ENCODE peak calls at places on chromosomes 2 and 18, in eight cellular contexts. E is H1, Z is vagina, P is A673, M is prostate gland, U is heart right ventricle, Q is A549, F is foreskin fibroblast. X is an unnamed sample.

GRCh38 chr2:220966636-220967035 is 605.5 kb downstream of the EPHA4 start:
- DNase-seq in E (no peak), Z (no peak), P (no peak), M (no peak), U (no peak), Q (no peak), F (peak), X (peak)

GRCh38 chr2:124796647-124797437 is 771.8 kb downstream of the CNTNAP5 start:
- DNase-seq in E (no peak), Z (no peak), P (no peak), M (no peak), U (no peak), Q (no peak), F (no peak), X (no peak)

GRCh38 chr2:158841839-158842238 is 46.7 kb downstream of the DAPL1 start:
- DNase-seq in E (no peak), Z (no peak), P (no peak), M (no peak), U (no peak), Q (no peak), F (peak), X (no peak)

GRCh38 chr2:134657650-134658250 is 61.0 kb downstream of the TMEM163 start:
- DNase-seq in E (peak), Z (no peak), P (peak), M (no peak), U (no peak), Q (no peak), F (no peak), X (no peak)

GRCh38 chr2:32772623-32773221 is 144.9 kb downstream of the TTC27 start:
- DNase-seq in E (peak), Z (no peak), P (peak), M (no peak), U (no peak), Q (peak), F (peak), X (peak)

GRCh38 chr18:13187498-13187897 is 31.1 kb upstream of the LDLRAD4 start:
- DNase-seq in E (no peak), Z (no peak), P (no peak), M (no peak), U (no peak), Q (no peak), F (no peak), X (no peak)

GRCh38 chr2:100673691-100674485 is 111.1 kb downstream of the PDCL3 start:
- DNase-seq in E (no peak), Z (no peak), P (no peak), M (no peak), U (no peak), Q (no peak), F (peak), X (no peak)

GRCh38 chr2:207911856-207912255 is 113.5 kb downstream of the PLEKHM3 start:
- DNase-seq in E (no peak), Z (no peak), P (no peak), M (no peak), U (no peak), Q (no peak), F (no peak), X (no peak)

GRCh38 chr18:3665187-3665586 is 215.2 kb downstream of the TGIF1 start:
- DNase-seq in E (no peak), Z (no peak), P (no peak), M (no peak), U (no peak), Q (no peak), F (no peak), X (no peak)

GRCh38 chr2:217402622-217403383 is 542.9 kb upstream of the TNP1 start:
- DNase-seq in E (no peak), Z (no peak), P (no peak), M (peak), U (peak), Q (no peak), F (no peak), X (no peak)

GRCh38 chr2:241558532-241559488 is at the start of gene BOK:
- DNase-seq in E (peak), Z (no peak), P (no peak), M (peak), U (peak), Q (peak), F (peak), X (peak)

GRCh38 chr2:142130111-142131015 is 453 bp downstream of the LRP1B start:
- DNase-seq in E (peak), Z (no peak), P (peak), M (peak), U (peak), Q (no peak), F (peak), X (no peak)

GRCh38 chr2:44310287-44310686 is 35.0 kb downstream of the SLC3A1 start:
- DNase-seq in E (no peak), Z (no peak), P (no peak), M (no peak), U (no peak), Q (no peak), F (no peak), X (no peak)

GRCh38 chr2:96154506-96155380 is 9.5 kb upstream of the DUSP2 start:
- DNase-seq in E (no peak), Z (no peak), P (no peak), M (no peak), U (no peak), Q (no peak), F (no peak), X (no peak)

GRCh38 chr2:60337142-60337497 is 216.3 kb downstream of the BCL11A start:
- DNase-seq in E (no peak), Z (peak), P (no peak), M (no peak), U (peak), Q (no peak), F (no peak), X (no peak)

GRCh38 chr2:187055463-187055862 is 206.5 kb upstream of the ZSWIM2 start:
- DNase-seq in E (no peak), Z (no peak), P (peak), M (no peak), U (no peak), Q (no peak), F (peak), X (no peak)

GRCh38 chr2:39377226-39377939 is 59.7 kb downstream of the MAP4K3 start:
- DNase-seq in E (no peak), Z (no peak), P (no peak), M (no peak), U (no peak), Q (no peak), F (no peak), X (no peak)

GRCh38 chr2:28219134-28219533 is 173.5 kb upstream of the FOSL2 start:
- DNase-seq in E (no peak), Z (no peak), P (no peak), M (no peak), U (no peak), Q (no peak), F (peak), X (no peak)

GRCh38 chr2:191264647-191265079 is 19.5 kb downstream of the MYO1B start:
- DNase-seq in E (no peak), Z (no peak), P (no peak), M (no peak), U (no peak), Q (no peak), F (peak), X (peak)

GRCh38 chr18:25457636-25458035 is 105.7 kb upstream of the ZNF521 start:
- DNase-seq in E (no peak), Z (no peak), P (no peak), M (no peak), U (no peak), Q (no peak), F (peak), X (no peak)

GRCh38 chr2:170843656-170844055 is 27.0 kb downstream of the GAD1 start:
- DNase-seq in E (no peak), Z (no peak), P (peak), M (no peak), U (no peak), Q (no peak), F (peak), X (peak)

GRCh38 chr2:217223222-217223930 is 363.5 kb upstream of the TNP1 start:
- DNase-seq in E (no peak), Z (no peak), P (peak), M (no peak), U (no peak), Q (no peak), F (peak), X (peak)

GRCh38 chr2:990970-991369 is 40.3 kb downstream of the SNTG2 start:
- DNase-seq in E (no peak), Z (no peak), P (no peak), M (no peak), U (no peak), Q (no peak), F (peak), X (no peak)

GRCh38 chr2:214079032-214079431 is 331.8 kb upstream of the VWC2L start:
- DNase-seq in E (no peak), Z (no peak), P (no peak), M (no peak), U (no peak), Q (no peak), F (no peak), X (no peak)

GRCh38 chr2:212842544-212843185 is 304.1 kb upstream of the ERBB4 start:
- DNase-seq in E (no peak), Z (no peak), P (peak), M (no peak), U (no peak), Q (no peak), F (peak), X (peak)

GRCh38 chr18:10242922-10243680 is 211.3 kb upstream of the APCDD1 start:
- DNase-seq in E (no peak), Z (no peak), P (peak), M (peak), U (no peak), Q (no peak), F (no peak), X (no peak)

GRCh38 chr2:46521215-46521683 is 41.9 kb downstream of the TMEM247 start:
- DNase-seq in E (no peak), Z (peak), P (no peak), M (no peak), U (peak), Q (no peak), F (peak), X (peak)

GRCh38 chr2:5766051-5766450 is 73.9 kb downstream of the SOX11 start:
- DNase-seq in E (no peak), Z (peak), P (no peak), M (no peak), U (no peak), Q (no peak), F (no peak), X (no peak)

GRCh38 chr2:98148968-98149697 is 62.2 kb downstream of the VWA3B start:
- DNase-seq in E (no peak), Z (no peak), P (peak), M (no peak), U (no peak), Q (no peak), F (peak), X (peak)

GRCh38 chr2:50492452-50492851 is 539.5 kb downstream of the NRXN1 start:
- DNase-seq in E (no peak), Z (no peak), P (peak), M (peak), U (no peak), Q (peak), F (peak), X (peak)

GRCh38 chr18:55477537-55478300 is 110.3 kb downstream of the TCF4 start:
- DNase-seq in E (no peak), Z (no peak), P (no peak), M (peak), U (no peak), Q (no peak), F (peak), X (peak)

GRCh38 chr2:100852999-100853908 is 33.3 kb downstream of the NPAS2 start:
- DNase-seq in E (no peak), Z (no peak), P (no peak), M (no peak), U (no peak), Q (no peak), F (no peak), X (no peak)

GRCh38 chr2:209426432-209426831 is 2.6 kb downstream of the MAP2 start:
- DNase-seq in E (no peak), Z (no peak), P (no peak), M (no peak), U (no peak), Q (no peak), F (no peak), X (no peak)

GRCh38 chr2:191946471-191947182 is 99.7 kb upstream of the CAVIN2 start:
- DNase-seq in E (no peak), Z (no peak), P (no peak), M (no peak), U (no peak), Q (no peak), F (no peak), X (no peak)

GRCh38 chr18:51070545-51070944 is 40.5 kb downstream of the SMAD4 start:
- DNase-seq in E (no peak), Z (no peak), P (no peak), M (no peak), U (no peak), Q (no peak), F (peak), X (peak)

GRCh38 chr2:239178954-239179353 is 221.9 kb downstream of the HDAC4 start:
- DNase-seq in E (no peak), Z (no peak), P (no peak), M (no peak), U (no peak), Q (no peak), F (no peak), X (no peak)

GRCh38 chr2:40489678-40489960 is 37.7 kb upstream of the SLC8A1 start:
- DNase-seq in E (no peak), Z (no peak), P (no peak), M (no peak), U (no peak), Q (no peak), F (no peak), X (no peak)

GRCh38 chr18:56891116-56891515 is 240.0 kb downstream of the WDR7 start:
- DNase-seq in E (no peak), Z (no peak), P (no peak), M (no peak), U (no peak), Q (no peak), F (peak), X (no peak)

GRCh38 chr2:20585710-20586378 is 65.1 kb downstream of the HS1BP3 start:
- DNase-seq in E (no peak), Z (no peak), P (no peak), M (no peak), U (peak), Q (no peak), F (no peak), X (no peak)

GRCh38 chr2:196592331-196592911 is 47.1 kb upstream of the CCDC150 start:
- DNase-seq in E (no peak), Z (no peak), P (peak), M (peak), U (peak), Q (no peak), F (peak), X (peak)
- TF ChIP-seq CTCF in E (no peak), Z (no peak), P (peak), M (no peak), U (no peak), Q (peak), F (peak), X (peak)

GRCh38 chr2:149797030-149797429 is 209.5 kb upstream of the MMADHC start:
- DNase-seq in E (no peak), Z (no peak), P (no peak), M (no peak), U (no peak), Q (no peak), F (no peak), X (no peak)

GRCh38 chr2:149800624-149801220 is 213.1 kb upstream of the MMADHC start:
- DNase-seq in E (no peak), Z (no peak), P (no peak), M (no peak), U (no peak), Q (no peak), F (no peak), X (no peak)

DNA sequence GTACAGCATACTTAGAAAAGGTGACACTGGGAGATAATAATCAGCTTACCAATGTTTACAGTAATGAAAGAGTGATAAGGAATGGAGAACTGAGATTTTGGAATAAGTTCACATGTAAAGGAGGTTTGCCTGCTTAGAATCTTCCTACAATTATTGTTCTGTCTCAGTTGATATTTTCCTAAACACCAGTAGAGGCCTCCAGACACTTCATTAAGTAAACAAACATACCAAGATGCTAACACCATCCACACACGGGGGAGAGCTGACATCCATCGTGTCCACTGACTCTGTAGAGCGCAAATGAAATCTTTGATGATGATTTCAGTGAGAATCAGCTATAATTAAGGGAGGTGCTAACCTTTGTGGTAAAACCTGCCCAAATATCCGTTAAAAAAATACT is 211.7 kb upstream of the MMADHC start:
- DNase-seq in E (no peak), Z (no peak), P (peak), M (no peak), U (no peak), Q (no peak), F (peak), X (peak)
- TF ChIP-seq CTCF in E (peak), Z (peak), P (peak), M (no peak), U (peak), Q (peak), F (peak), X (peak)

GRCh38 chr2:222582931-222583330 is 73.0 kb downstream of the FARSB start:
- DNase-seq in E (no peak), Z (no peak), P (peak), M (no peak), U (no peak), Q (no peak), F (no peak), X (no peak)
- TF ChIP-seq CTCF in E (peak), Z (no peak), P (peak), M (no peak), U (no peak), Q (no peak), F (peak), X (peak)

DNA sequence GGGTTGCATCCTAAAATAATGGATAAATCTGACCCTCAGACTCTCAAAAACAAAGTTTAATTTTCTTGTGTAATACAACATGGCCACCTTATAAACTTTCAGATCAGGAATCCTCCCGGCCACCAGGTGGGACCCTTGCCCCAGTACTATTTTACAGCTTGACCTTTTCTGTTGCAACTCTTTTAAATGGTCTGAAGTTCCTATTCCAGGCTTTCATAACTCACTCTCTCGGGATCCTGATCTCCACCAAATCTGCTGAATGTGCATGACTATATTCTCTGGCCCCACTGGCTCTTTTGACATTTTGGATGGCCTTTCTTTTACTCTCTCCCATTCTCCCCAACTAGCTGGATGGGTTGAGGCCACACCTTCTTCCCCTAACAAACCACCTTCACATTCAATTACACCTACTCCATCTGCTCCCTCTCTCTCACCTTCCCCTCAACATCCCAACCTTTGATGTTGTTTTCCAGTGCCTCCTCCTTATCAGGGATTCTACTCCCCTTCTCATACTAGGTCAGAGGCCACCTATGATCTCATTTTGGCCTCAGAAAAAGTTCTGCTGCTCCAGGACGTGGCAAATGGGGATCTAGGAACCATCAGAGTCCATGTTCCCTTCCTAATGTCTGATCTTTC is 70.8 kb downstream of the SESTD1 start:
- DNase-seq in E (no peak), Z (no peak), P (no peak), M (no peak), U (no peak), Q (no peak), F (no peak), X (no peak)
- TF ChIP-seq CTCF in E (no peak), Z (no peak), P (no peak), M (no peak), U (no peak), Q (no peak), F (no peak), X (no peak)

DNA sequence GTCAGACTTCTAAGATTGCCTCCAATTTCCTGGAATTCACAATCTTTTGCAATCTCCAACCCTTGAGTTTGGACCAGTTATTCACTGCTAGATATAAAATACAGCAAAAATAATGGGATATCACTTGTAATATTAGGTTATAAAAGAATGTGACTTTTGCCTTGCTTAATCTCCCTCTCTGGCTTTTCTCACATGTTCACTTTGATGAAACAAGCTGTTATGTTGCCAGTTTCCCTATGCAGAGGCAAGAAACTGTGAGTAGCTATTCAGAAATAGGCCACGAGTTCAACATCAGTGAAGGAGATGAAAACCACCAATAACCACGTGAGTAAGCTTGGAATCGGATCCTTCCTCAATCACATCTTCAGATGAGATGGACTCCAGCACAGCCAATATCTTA is 842.7 kb downstream of the RNF144A start:
- DNase-seq in E (no peak), Z (no peak), P (no peak), M (no peak), U (no peak), Q (no peak), F (no peak), X (no peak)
- TF ChIP-seq CTCF in E (no peak), Z (no peak), P (no peak), M (no peak), U (no peak), Q (no peak), F (no peak), X (no peak)

GRCh38 chr18:53375641-53376040 is 848.8 kb downstream of the MBD2 start:
- DNase-seq in E (no peak), Z (no peak), P (no peak), M (no peak), U (no peak), Q (no peak), F (no peak), X (no peak)

GRCh38 chr18:53385889-53386288 is 838.6 kb downstream of the MBD2 start:
- DNase-seq in E (no peak), Z (no peak), P (no peak), M (no peak), U (no peak), Q (no peak), F (no peak), X (no peak)

GRCh38 chr18:53382870-53383269 is 841.6 kb downstream of the MBD2 start:
- DNase-seq in E (no peak), Z (no peak), P (no peak), M (no peak), U (no peak), Q (no peak), F (no peak), X (no peak)

DNA sequence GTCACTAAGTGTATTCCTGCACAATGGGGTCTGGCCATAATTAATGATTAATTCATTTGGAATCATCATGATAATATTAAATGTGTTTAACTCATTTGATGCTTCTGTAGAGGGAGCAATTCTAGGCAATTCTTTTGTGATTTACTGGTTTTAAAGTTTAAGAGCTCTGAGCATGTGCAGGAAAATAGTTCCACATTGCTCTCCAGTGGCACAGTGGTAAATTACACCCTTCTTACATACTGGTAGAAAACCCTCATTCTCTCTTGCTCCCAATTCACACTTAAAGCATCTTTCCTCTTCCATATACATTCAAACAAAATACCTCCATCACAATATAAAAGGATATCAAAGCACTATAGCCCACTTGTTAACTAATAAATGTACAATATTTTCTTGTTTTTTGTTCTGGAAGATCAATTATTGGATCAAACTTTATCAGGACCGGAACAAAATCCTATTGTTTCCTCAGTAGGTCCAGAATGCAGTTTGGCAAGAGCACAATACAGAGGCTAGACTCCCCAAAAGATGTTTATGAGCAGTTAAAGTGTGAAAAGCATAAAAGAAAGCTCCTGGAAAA is 844.3 kb downstream of the MBD2 start:
- DNase-seq in E (no peak), Z (no peak), P (peak), M (no peak), U (no peak), Q (peak), F (peak), X (peak)
- TF ChIP-seq CTCF in E (peak), Z (peak), P (peak), M (peak), U (peak), Q (peak), F (peak), X (peak)

GRCh38 chr2:174035981-174036742 is 71.0 kb upstream of the SP3 start:
- DNase-seq in E (no peak), Z (peak), P (no peak), M (no peak), U (peak), Q (peak), F (peak), X (no peak)
- TF ChIP-seq CTCF in E (peak), Z (peak), P (no peak), M (no peak), U (no peak), Q (no peak), F (no peak), X (peak)